ENCODE peak calls at places on chromosomes 2 and 18, in four cellular contexts. N is PC-3, A is glutamatergic neuron, P is astrocyte of the spinal cord. O is an unnamed sample.
A peak's percentile ranks its signal among the peaks of the same experiment; 100 is the strongest.

GRCh38 chr2:18378020-18378653 is 182.3 kb downstream of the RDH14 start:
- DNase-seq in N (peak; percentile 68), P (peak; percentile 49), A (peak; percentile 53), O (no peak)

GRCh38 chr2:234950730-234951385 is 959 bp upstream of the SH3BP4 start:
- DNase-seq in P (peak; percentile 56), N (no peak), A (no peak), O (no peak)

GRCh38 chr2:29920130-29920577 is 1.2 kb downstream of the ALK start:
- DNase-seq in A (peak; percentile 45), P (peak; percentile 46), N (peak; percentile 35), O (peak; percentile 90)

GRCh38 chr2:18883626-18884456 is 294.5 kb upstream of the NT5C1B start:
- DNase-seq in N (peak; percentile 69), P (peak; percentile 38), A (no peak), O (no peak)

GRCh38 chr2:164061129-164061746 is 325.4 kb upstream of the FIGN start:
- DNase-seq in A (peak; percentile 65), P (peak; percentile 34), N (peak; percentile 69), O (peak; percentile 41)

GRCh38 chr2:237714690-237715458 is 83.7 kb upstream of the RBM44 start:
- DNase-seq in A (no peak), N (peak; percentile 23), P (peak; percentile 84), O (no peak)

GRCh38 chr2:201411421-201411820 is 39.8 kb downstream of the TRAK2 start:
- DNase-seq in P (no peak), N (no peak), A (no peak), O (no peak)

GRCh38 chr2:95297639-95298395 is 670 bp downstream of the KCNIP3 start:
- DNase-seq in N (no peak), P (no peak), A (no peak), O (no peak)

GRCh38 chr18:23053756-23054457 is 81.4 kb upstream of the CABLES1 start:
- DNase-seq in A (peak; percentile 31), P (peak; percentile 73), N (peak; percentile 57), O (no peak)

GRCh38 chr2:148645135-148645924 is 779 bp downstream of the EPC2 start:
- DNase-seq in N (peak; percentile 92), P (peak; percentile 95), A (peak; percentile 93), O (peak; percentile 97)
- TF ChIP-seq CTCF in N (peak; percentile 42), P (peak; percentile 36), A (peak; percentile 26), O (no peak)

DNA sequence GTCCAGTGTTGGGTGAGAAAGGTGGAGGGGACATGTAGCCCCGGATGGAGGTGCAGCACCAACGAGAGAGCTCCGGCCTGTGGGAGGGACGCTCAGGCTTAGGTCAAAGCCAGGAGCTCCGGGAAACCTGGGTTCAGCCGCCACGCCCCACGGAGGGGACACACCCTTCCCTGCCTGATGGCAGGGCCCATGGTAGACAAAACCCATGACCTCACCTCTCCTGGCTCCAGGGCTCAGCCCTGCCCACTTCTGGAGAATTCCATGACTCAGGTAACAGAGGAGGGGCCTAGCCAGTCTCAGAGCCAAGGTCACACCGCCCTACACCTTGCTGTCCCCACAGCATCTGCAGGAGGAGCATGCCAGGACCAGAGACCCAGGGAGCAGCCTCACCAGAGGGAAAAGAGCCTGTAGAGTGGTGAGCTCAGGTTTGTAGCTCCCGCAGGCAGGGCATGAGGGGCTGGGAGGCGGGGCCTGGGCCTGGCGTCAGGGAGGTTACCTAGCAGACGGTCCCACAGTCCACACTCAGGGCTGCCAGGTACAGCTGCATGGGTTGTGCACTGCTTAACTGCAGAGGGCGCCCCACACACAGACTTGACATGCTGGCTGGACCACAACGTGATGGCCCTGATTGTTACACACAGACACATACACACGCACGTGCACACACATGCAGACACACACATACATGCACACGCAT is 70.8 kb upstream of the SMAD7 start:
- DNase-seq in A (no peak), P (peak; percentile 20), N (peak; percentile 73), O (no peak)
- TF ChIP-seq CTCF in A (no peak), P (peak; percentile 60), N (peak; percentile 55), O (no peak)

DNA sequence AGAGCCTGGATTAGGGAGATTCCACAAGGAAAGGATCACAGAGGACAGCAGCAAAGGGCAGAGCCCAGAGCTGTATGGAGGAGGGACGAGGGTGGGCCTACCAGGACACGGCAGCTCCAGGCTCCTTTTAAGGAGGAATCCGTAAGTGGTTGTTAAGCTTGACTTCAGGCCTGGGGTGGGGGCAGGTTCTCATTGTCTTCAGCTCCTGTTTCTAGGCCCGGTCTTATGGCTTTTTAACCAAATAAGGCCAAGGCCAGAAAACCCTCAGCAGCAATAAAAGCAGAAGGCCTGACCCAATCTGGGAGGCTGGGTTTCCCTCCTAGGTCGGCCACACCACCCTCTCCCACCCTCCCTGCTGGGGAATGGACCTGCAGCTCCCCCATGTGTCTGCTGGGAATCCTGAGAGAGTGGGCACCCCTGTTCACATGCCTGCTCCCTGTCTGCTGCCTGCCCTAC is 111.2 kb downstream of the PLB1 start:
- DNase-seq in P (peak; percentile 54), A (no peak), N (no peak), O (no peak)
- TF ChIP-seq CTCF in P (peak; percentile 34), A (no peak), N (peak; percentile 27), O (no peak)

DNA sequence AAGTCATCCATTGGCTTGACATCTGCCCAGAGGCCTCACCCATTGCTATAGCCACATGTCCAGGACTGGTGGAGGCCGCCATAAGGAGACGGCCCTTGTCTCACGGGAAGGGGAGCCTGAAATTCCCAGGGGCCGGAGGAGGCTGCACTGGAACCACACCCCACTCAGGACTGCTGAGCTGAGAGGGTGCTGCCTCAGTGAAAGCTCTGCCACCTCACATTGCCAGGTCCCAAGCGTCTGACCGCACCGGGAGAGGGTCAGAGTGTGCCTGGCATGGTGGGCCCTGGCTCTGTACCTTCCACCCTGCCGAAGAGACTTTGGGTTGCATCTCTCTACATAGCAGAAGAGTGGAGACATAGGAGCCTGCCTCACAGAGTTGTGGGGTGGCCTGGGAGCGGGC is 134.1 kb upstream of the GLI2 start:
- DNase-seq in N (no peak), A (no peak), P (no peak), O (no peak)
- TF ChIP-seq CTCF in N (no peak), A (no peak), P (no peak), O (no peak)